ENCODE peak calls at places on chromosomes 6 and 20, in four cellular contexts. I is cardiac muscle cell, G is GM12865, K is psoas muscle. D is an unnamed sample.
A peak's percentile ranks its signal among the peaks of the same experiment; 100 is the strongest.

GRCh38 chr20:53736757-53737403 is 143.2 kb upstream of the ZNF217 start:
- DNase-seq in I (no peak), G (peak; percentile 86), K (no peak), D (no peak)

GRCh38 chr20:49915380-49916145 is at the start of gene SPATA2:
- DNase-seq in I (peak; percentile 97), G (peak; percentile 97), K (peak; percentile 97), D (peak; percentile 98)

GRCh38 chr20:3680701-3681351 is 984 bp downstream of the ADAM33 start:
- DNase-seq in I (no peak), G (no peak), K (no peak), D (peak; percentile 58)

GRCh38 chr20:4896971-4897497 is 104.3 kb downstream of the SLC23A2 start:
- DNase-seq in I (no peak), G (peak; percentile 28), K (no peak), D (no peak)

GRCh38 chr6:28349892-28350737 is at the start of gene ZKSCAN3:
- DNase-seq in I (peak; percentile 91), G (peak; percentile 91), K (peak; percentile 88), D (peak; percentile 92)

GRCh38 chr6:20877008-20877937 is 343.0 kb downstream of the CDKAL1 start:
- DNase-seq in I (no peak), G (peak; percentile 90), K (no peak), D (peak; percentile 82)

GRCh38 chr6:21965029-21965428 is 331.8 kb downstream of the PRL start:
- DNase-seq in I (no peak), G (no peak), K (no peak), D (no peak)

GRCh38 chr6:111871725-111872520 is 1.3 kb downstream of the FYN start:
- DNase-seq in I (peak; percentile 45), G (peak; percentile 19), K (no peak), D (peak; percentile 79)

GRCh38 chr6:109580519-109580918 is 97.5 kb upstream of the ZBTB24 start:
- DNase-seq in I (no peak), G (no peak), K (no peak), D (no peak)

GRCh38 chr6:16244869-16245451 is 6.6 kb downstream of the GMPR start:
- DNase-seq in I (peak; percentile 47), G (no peak), K (no peak), D (no peak)

GRCh38 chr6:5078121-5078695 is 6.9 kb upstream of the PPP1R3G start:
- DNase-seq in I (no peak), G (peak; percentile 57), K (no peak), D (no peak)
- TF ChIP-seq CTCF in I (peak; percentile 7), G (peak; percentile 31), K (no peak), D (no peak)

GRCh38 chr6:116764557-116764960 is 960 bp downstream of the FAM162B start:
- DNase-seq in I (peak; percentile 15), G (no peak), K (peak; percentile 62), D (peak; percentile 80)
- TF ChIP-seq CTCF in I (no peak), G (no peak), K (no peak), D (no peak)

DNA sequence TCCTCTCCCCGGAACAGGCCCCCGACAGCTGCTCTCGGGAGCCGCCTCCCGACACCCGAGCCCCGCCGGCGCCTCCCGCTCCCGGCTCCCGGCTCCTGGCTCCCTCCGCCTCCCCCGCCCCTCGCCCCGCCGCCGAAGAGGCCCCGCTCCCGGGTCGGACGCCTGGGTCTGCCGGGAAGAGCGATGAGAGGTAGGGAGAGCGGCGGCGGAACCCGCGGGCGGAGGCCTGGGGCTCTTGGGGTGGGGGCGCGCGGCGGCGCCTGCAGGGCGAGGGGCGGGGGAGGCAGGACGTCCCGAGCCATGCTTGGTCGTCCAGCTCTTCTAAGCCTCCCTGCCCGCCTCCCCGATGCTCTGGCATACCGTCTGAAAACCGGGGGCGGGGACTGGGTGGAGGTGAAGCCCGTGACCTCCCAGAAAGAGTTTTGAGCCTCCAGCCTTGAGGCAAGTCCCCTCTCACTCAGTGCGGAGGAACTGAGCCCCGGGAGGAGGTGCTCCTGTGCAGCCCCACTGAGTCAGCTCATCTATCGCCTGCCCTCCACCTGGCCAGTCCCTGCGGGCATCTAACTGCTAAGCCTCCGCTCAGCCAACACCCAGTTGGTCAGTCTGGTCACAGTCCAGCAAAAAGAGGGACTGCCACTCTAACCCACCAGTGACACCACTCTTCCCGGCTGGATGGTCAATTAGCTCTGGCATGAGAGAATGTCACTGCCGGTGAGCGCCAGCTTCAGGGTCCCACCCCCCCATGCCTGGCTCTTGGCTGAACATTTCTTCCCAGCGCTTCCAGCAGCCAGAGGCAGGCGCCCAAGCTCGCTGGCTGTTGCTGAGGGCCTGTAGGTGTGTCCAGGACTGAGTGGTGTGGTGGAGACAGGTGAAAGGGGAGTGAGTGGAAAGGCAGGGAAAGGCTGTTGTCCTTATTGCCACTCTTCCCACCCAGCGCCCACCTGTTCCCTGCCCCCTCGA is 482 bp downstream of the DDR1 start:
- DNase-seq in I (peak; percentile 75), G (peak; percentile 58), K (peak; percentile 88), D (peak; percentile 86)
- TF ChIP-seq CTCF in I (no peak), G (no peak), K (no peak), D (no peak)

DNA sequence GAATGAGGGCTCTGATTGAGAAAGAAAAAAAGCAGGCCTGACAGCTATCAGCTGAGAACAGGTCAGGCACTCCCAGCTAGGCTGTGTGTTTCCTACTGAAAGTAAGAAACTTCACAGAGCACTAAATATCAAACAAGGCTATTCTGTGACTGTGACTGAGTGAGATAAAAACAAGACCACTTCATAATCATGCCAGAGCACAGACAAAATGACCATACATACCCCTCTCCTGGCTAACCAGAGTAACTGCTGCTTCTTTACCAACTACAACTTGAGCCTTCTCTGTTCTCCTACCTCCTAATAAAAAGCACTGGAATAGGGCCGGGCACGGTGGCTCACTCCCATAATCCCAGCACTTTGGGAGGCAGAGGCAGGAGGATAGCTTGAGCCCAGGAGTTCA is 6.8 kb upstream of the BTN1A1 start:
- DNase-seq in I (peak; percentile 12), G (peak; percentile 62), K (no peak), D (no peak)
- TF ChIP-seq CTCF in I (peak; percentile 30), G (peak; percentile 48), K (no peak), D (no peak)

DNA sequence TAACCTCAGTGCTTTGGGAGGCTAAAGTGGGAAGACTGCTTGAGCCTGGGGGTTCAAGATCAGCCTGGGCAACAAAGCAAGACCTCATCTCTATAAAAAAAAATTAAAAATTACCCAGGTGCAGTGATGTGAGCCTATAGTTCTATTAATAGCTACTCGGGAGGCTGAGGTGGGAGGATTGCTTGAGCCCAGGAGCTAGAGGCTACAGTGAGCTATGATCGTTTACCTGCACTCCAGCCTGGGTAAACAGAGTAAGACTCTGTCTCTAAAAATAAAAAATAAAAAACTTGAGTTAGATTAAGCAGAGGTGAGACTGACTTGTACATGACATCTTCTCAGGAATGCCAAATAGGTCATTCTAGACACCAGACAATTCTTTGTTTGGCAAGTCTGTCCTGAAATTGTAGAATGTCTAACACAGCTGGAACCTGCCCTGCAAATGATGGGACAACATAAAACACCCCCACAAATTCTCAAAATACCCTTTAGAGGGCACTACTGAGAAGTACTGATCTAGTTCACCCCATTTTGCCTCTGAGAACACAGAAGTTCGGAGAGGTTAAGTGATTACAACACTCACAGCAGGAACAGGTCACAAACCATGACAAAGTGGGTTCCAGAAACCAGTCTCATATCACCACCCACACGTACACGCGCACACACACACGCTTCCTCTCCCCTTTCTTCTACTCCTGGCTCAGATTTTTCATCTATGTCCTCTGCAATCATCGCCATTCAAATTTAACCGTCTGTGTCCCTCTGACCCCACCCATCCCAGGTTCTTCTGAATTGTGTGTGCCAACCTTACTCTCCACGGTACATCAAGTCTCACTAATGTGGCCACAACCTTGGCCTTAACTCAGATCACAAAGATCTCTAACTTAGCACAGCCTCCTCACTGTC is 38.3 kb downstream of the ARHGAP18 start:
- DNase-seq in I (no peak), G (peak; percentile 92), K (peak; percentile 59), D (no peak)
- TF ChIP-seq CTCF in I (peak; percentile 28), G (peak; percentile 56), K (no peak), D (no peak)

GRCh38 chr20:37726321-37726720 is 32.5 kb downstream of the CTNNBL1 start:
- DNase-seq in I (no peak), G (no peak), K (no peak), D (no peak)

GRCh38 chr20:37728635-37728983 is 34.8 kb downstream of the CTNNBL1 start:
- DNase-seq in I (no peak), G (no peak), K (no peak), D (no peak)

GRCh38 chr20:37727957-37728634 is 34.3 kb downstream of the CTNNBL1 start:
- DNase-seq in I (no peak), G (no peak), K (no peak), D (no peak)

GRCh38 chr20:37729452-37729851 is 35.6 kb downstream of the CTNNBL1 start:
- DNase-seq in I (no peak), G (no peak), K (no peak), D (no peak)

DNA sequence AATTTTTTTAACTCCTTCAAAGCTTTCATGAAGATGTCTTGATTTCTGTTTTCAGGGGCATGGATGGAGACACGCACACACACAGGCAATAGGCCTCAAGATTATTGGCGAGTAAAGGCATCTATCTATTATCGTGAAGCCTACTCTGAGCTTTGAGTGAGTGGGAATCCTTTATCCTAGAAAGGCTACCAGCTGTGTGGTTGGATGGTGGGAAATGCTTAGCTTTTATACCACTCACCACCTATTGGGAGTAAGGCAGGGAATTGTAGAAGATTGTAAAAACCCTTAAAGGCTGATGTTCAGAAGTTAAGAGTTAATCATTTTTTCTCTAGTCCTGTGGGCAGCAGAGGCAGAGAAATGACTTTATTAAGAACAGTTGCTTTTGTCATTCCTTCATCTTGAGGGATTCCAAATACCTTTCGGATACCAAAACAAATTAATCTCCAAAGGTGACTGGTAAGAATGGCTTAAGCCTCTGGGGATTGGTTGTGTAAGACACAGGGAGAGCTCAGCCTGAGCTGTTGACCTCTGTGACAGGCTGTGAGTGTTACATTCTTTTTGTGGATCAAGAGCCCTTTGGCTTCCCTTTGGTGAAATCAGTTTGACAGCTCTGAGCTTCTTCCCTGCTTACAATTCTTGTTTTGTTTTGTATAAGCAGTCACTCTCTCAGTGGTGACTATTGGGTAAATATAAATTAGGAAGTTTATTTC is 33.6 kb downstream of the CTNNBL1 start:
- DNase-seq in I (peak; percentile 64), G (no peak), K (no peak), D (no peak)
- TF ChIP-seq CTCF in I (no peak), G (no peak), K (no peak), D (no peak)

D was measured in kidney.